ENCODE peak calls at places on chromosomes 16 and 17, in six cellular contexts. F is psoas muscle; W is cardiac muscle cell; C is GM04504; Q is mesendoderm; S is stimulated activated CD8-positive, alpha-beta memory T cell treated with anti-CD3 and anti-CD28 coated beads, Interleukin-2, amount 100 ng/mL, for 1 hour. N is an unnamed sample.

GRCh38 chr16:48054881-48055601 is 100.8 kb downstream of the ABCC12 start:
- DNase-seq in F (peak), W (peak), C (peak), Q (peak), S (no peak), N (peak)

GRCh38 chr17:2852729-2853110 is 56.5 kb downstream of the RAP1GAP2 start:
- DNase-seq in F (no peak), W (no peak), C (no peak), Q (peak), S (no peak), N (no peak)

GRCh38 chr17:82848022-82848592 is 8.3 kb upstream of the ZNF750 start:
- DNase-seq in F (peak), W (no peak), C (peak), Q (no peak), S (no peak), N (peak)

GRCh38 chr17:34633351-34633750 is 54.0 kb downstream of the TMEM132E start:
- DNase-seq in F (no peak), W (no peak), C (no peak), Q (peak), S (no peak), N (no peak)

GRCh38 chr16:54936086-54936978 is 5.7 kb downstream of the IRX5 start:
- DNase-seq in F (peak), W (peak), C (peak), Q (peak), S (no peak), N (peak)

GRCh38 chr16:3655030-3655790 is 719 bp downstream of the DNASE1 start:
- DNase-seq in F (peak), W (no peak), C (no peak), Q (no peak), S (no peak), N (no peak)

GRCh38 chr16:66525396-66526180 is 24.3 kb downstream of the TK2 start:
- DNase-seq in F (no peak), W (peak), C (no peak), Q (no peak), S (no peak), N (peak)

GRCh38 chr17:71423871-71424546 is 696.8 kb upstream of the SOX9 start:
- DNase-seq in F (no peak), W (peak), C (no peak), Q (peak), S (no peak), N (peak)

GRCh38 chr16:61007694-61008093 is 1028.5 kb downstream of the CDH8 start:
- DNase-seq in F (no peak), W (no peak), C (no peak), Q (no peak), S (no peak), N (no peak)

GRCh38 chr16:51382940-51383339 is 231.9 kb upstream of the SALL1 start:
- DNase-seq in F (no peak), W (no peak), C (no peak), Q (no peak), S (no peak), N (no peak)

GRCh38 chr17:56230660-56231059 is 77.4 kb downstream of the ANKFN1 start:
- DNase-seq in F (no peak), W (peak), C (peak), Q (no peak), S (no peak), N (no peak)

GRCh38 chr16:83404261-83404660 is 403.5 kb upstream of the HSBP1 start:
- DNase-seq in F (no peak), W (no peak), C (no peak), Q (no peak), S (no peak), N (peak)

GRCh38 chr17:74485012-74485743 is 18.7 kb downstream of the CD300A start:
- DNase-seq in F (no peak), W (no peak), C (no peak), Q (no peak), S (no peak), N (no peak)

GRCh38 chr16:19898924-19899604 is 14.4 kb upstream of the GPRC5B start:
- DNase-seq in F (no peak), W (peak), C (peak), Q (peak), S (no peak), N (peak)

GRCh38 chr17:47218896-47219430 is 9.8 kb downstream of the MYL4 start:
- DNase-seq in F (no peak), W (no peak), C (no peak), Q (peak), S (no peak), N (no peak)

GRCh38 chr16:25192096-25192495 is 24.7 kb upstream of the AQP8 start:
- DNase-seq in F (no peak), W (no peak), C (peak), Q (peak), S (no peak), N (peak)

GRCh38 chr16:57623251-57624043 is 5.0 kb upstream of the ADGRG1 start:
- DNase-seq in F (peak), W (peak), C (no peak), Q (peak), S (no peak), N (peak)

GRCh38 chr17:41333836-41334235 is 16.8 kb downstream of the KRT33A start:
- DNase-seq in F (no peak), W (no peak), C (no peak), Q (no peak), S (no peak), N (no peak)

GRCh38 chr17:81927145-81927652 is 336 bp downstream of the MAFG start:
- DNase-seq in F (no peak), W (no peak), C (no peak), Q (no peak), S (no peak), N (no peak)

GRCh38 chr17:29591737-29592624 is 951 bp upstream of the ANKRD13B start:
- DNase-seq in F (peak), W (peak), C (no peak), Q (peak), S (peak), N (peak)